ENCODE peak calls at places on chromosomes 2 and 18, in eight cellular contexts. W, B, V, Y, L, A, H and J are unnamed samples.

GRCh38 chr2:177161741-177162440 is 50.7 kb upstream of the HNRNPA3 start:
- DNase-seq in W (no peak), B (no peak), V (no peak), Y (peak), L (no peak), A (peak), H (no peak), J (no peak)

GRCh38 chr2:229553091-229553490 is 161.3 kb downstream of the DNER start:
- DNase-seq in W (no peak), B (no peak), V (no peak), Y (no peak), L (no peak), A (peak), H (no peak), J (no peak)

GRCh38 chr2:215843579-215843978 is 169.8 kb downstream of the MREG start:
- DNase-seq in W (no peak), B (no peak), V (no peak), Y (no peak), L (no peak), A (peak), H (no peak), J (no peak)

GRCh38 chr2:18251486-18251885 is 309.0 kb downstream of the RDH14 start:
- DNase-seq in W (no peak), B (no peak), V (no peak), Y (no peak), L (no peak), A (no peak), H (no peak), J (no peak)

GRCh38 chr2:12262681-12263436 is 453.9 kb upstream of the TRIB2 start:
- DNase-seq in W (no peak), B (no peak), V (no peak), Y (peak), L (no peak), A (no peak), H (no peak), J (no peak)

GRCh38 chr18:3389977-3390376 is 60.0 kb upstream of the TGIF1 start:
- DNase-seq in W (no peak), B (no peak), V (no peak), Y (no peak), L (no peak), A (no peak), H (no peak), J (no peak)

GRCh38 chr2:35501076-35501475 is 854.5 kb upstream of the CRIM1 start:
- DNase-seq in W (no peak), B (no peak), V (no peak), Y (no peak), L (no peak), A (peak), H (no peak), J (no peak)

GRCh38 chr2:105711394-105711793 is 33.3 kb upstream of the NCK2 start:
- DNase-seq in W (no peak), B (no peak), V (no peak), Y (no peak), L (no peak), A (no peak), H (no peak), J (no peak)

GRCh38 chr2:156797832-156798231 is 361.7 kb downstream of the GPD2 start:
- DNase-seq in W (no peak), B (no peak), V (no peak), Y (no peak), L (no peak), A (no peak), H (no peak), J (no peak)

GRCh38 chr2:162013514-162014205 is 60.4 kb downstream of the DPP4 start:
- DNase-seq in W (no peak), B (no peak), V (no peak), Y (no peak), L (no peak), A (no peak), H (no peak), J (no peak)

GRCh38 chr2:212539145-212539880 is 711 bp upstream of the ERBB4 start:
- DNase-seq in W (peak), B (no peak), V (no peak), Y (peak), L (peak), A (peak), H (no peak), J (no peak)

GRCh38 chr2:8488001-8488738 is 193.7 kb upstream of the ID2 start:
- DNase-seq in W (no peak), B (peak), V (peak), Y (no peak), L (peak), A (no peak), H (peak), J (peak)

GRCh38 chr2:138752231-138752956 is 27.8 kb downstream of the NXPH2 start:
- DNase-seq in W (no peak), B (no peak), V (no peak), Y (no peak), L (no peak), A (peak), H (no peak), J (no peak)

GRCh38 chr18:77935342-77935741 is 685.7 kb downstream of the GALR1 start:
- DNase-seq in W (no peak), B (no peak), V (no peak), Y (no peak), L (no peak), A (no peak), H (no peak), J (no peak)

GRCh38 chr2:130135692-130136541 is 6.9 kb upstream of the POTEF start:
- DNase-seq in W (no peak), B (no peak), V (no peak), Y (no peak), L (peak), A (no peak), H (no peak), J (peak)

GRCh38 chr2:140880573-140880972 is 1250.2 kb downstream of the LRP1B start:
- DNase-seq in W (no peak), B (no peak), V (no peak), Y (no peak), L (no peak), A (peak), H (no peak), J (no peak)

GRCh38 chr18:1965016-1965415 is 606.3 kb downstream of the METTL4 start:
- DNase-seq in W (no peak), B (no peak), V (no peak), Y (no peak), L (no peak), A (no peak), H (no peak), J (no peak)

GRCh38 chr18:33495278-33495677 is 54.8 kb upstream of the CCDC178 start:
- DNase-seq in W (no peak), B (no peak), V (no peak), Y (peak), L (no peak), A (no peak), H (no peak), J (no peak)